ENCODE peak calls at places on chromosomes 7 and 10, in ten cellular contexts. Z is C1 segment of cervical spinal cord; T is mucosa of gallbladder; Q is AG09309; X is stimulated activated naive CD8-positive, alpha-beta T cell treated with anti-CD3 and anti-CD28 coated beads, Interleukin-15, amount 100 ng/mL, for 72 hours; K is psoas muscle; S is stimulated activated CD8-positive, alpha-beta memory T cell treated with anti-CD3 and anti-CD28 coated beads, Interleukin-2, amount 100 ng/mL, for 1 hour; H is PC-3; P is stimulated activated naive B cell treated with anti-CD40 and anti-IgM and Interleukin-4, amounts not matched to agents 10 μg/mL and 1 μg/mL and 100 μg/mL, for 72 hours; J is brain microvascular endothelial cell. W is an unnamed sample.

GRCh38 chr7:47281161-47281560 is 300.8 kb downstream of the TNS3 start:
- DNase-seq in P (no peak), K (no peak), S (no peak), Q (no peak), Z (no peak), X (no peak), J (no peak), T (no peak), H (no peak), W (no peak)

GRCh38 chr10:20839910-20840309 is 57.2 kb downstream of the NEBL start:
- DNase-seq in K (no peak), Z (no peak), T (no peak), Q (no peak), H (no peak), P (no peak), X (no peak), J (no peak), S (no peak), W (no peak)

GRCh38 chr7:28179081-28180030 is 1.2 kb downstream of the JAZF1 start:
- DNase-seq in K (peak; percentile 86), Q (no peak), H (peak; percentile 58), J (no peak), T (peak; percentile 68), P (peak; percentile 45), X (peak; percentile 58), Z (peak; percentile 56), S (peak; percentile 59), W (no peak)

GRCh38 chr7:2843191-2843685 is 870 bp downstream of the GNA12 start:
- DNase-seq in X (no peak), Q (no peak), H (no peak), S (no peak), J (no peak), P (no peak), K (peak; percentile 60), T (no peak), Z (no peak), W (no peak)

GRCh38 chr7:1245596-1245995 is 12.9 kb downstream of the UNCX start:
- DNase-seq in S (no peak), X (no peak), T (no peak), J (no peak), K (peak; percentile 23), Z (no peak), P (no peak), H (no peak), Q (no peak), W (no peak)

GRCh38 chr10:99560277-99561126 is 27.8 kb downstream of the NKX2-3 start:
- DNase-seq in Z (no peak), P (no peak), K (no peak), Q (peak; percentile 13), H (peak; percentile 60), J (peak; percentile 12), T (peak; percentile 44), S (peak; percentile 26), X (no peak), W (peak; percentile 6)

GRCh38 chr7:132666076-132666775 is 90.0 kb upstream of the PLXNA4 start:
- DNase-seq in J (no peak), X (no peak), H (no peak), K (no peak), T (no peak), Q (no peak), P (no peak), Z (no peak), S (no peak), W (no peak)

GRCh38 chr10:100728928-100729876 is 16.2 kb upstream of the PAX2 start:
- DNase-seq in J (no peak), T (no peak), Z (no peak), H (peak; percentile 48), X (no peak), P (no peak), K (no peak), Q (no peak), S (no peak), W (no peak)

GRCh38 chr10:124917939-124918830 is 23.7 kb upstream of the ZRANB1 start:
- DNase-seq in S (no peak), H (peak; percentile 65), Z (no peak), X (no peak), T (no peak), P (no peak), K (no peak), J (no peak), Q (peak; percentile 38), W (no peak)

GRCh38 chr7:134660242-134660785 is 13.7 kb downstream of the BPGM start:
- DNase-seq in S (no peak), X (no peak), P (no peak), T (no peak), Q (no peak), J (peak; percentile 33), K (no peak), H (no peak), Z (peak; percentile 7), W (no peak)

GRCh38 chr10:48224979-48225560 is 49.4 kb downstream of the FRMPD2 start:
- DNase-seq in Q (no peak), Z (no peak), J (peak; percentile 9), X (no peak), K (no peak), H (no peak), T (no peak), P (no peak), S (no peak), W (no peak)

GRCh38 chr10:33094263-33095051 is 136.4 kb upstream of the ITGB1 start:
- DNase-seq in Q (no peak), X (no peak), Z (no peak), T (no peak), K (no peak), J (no peak), H (no peak), S (no peak), P (no peak), W (no peak)

GRCh38 chr10:101052285-101052684 is 9.5 kb upstream of the KAZALD1 start:
- DNase-seq in H (peak; percentile 78), K (peak; percentile 58), J (peak; percentile 68), T (no peak), X (no peak), Q (no peak), P (no peak), S (no peak), Z (peak; percentile 56), W (peak; percentile 96)

GRCh38 chr7:146201945-146202344 is 85.3 kb downstream of the CNTNAP2 start:
- DNase-seq in X (no peak), Q (no peak), H (no peak), Z (no peak), T (no peak), K (no peak), S (no peak), P (no peak), J (no peak), W (no peak)

GRCh38 chr7:129438839-129439640 is 4.8 kb downstream of the STRIP2 start:
- DNase-seq in Z (no peak), K (no peak), J (peak; percentile 69), S (no peak), Q (no peak), X (no peak), T (no peak), P (no peak), H (peak; percentile 83), W (peak; percentile 96)

GRCh38 chr10:31866118-31866670 is 62.4 kb downstream of the ARHGAP12 start:
- DNase-seq in K (no peak), X (no peak), P (no peak), T (no peak), H (peak; percentile 48), S (no peak), Z (no peak), J (no peak), Q (no peak), W (no peak)

GRCh38 chr10:33388805-33389204 is 54.3 kb upstream of the NRP1 start:
- DNase-seq in T (no peak), S (no peak), X (no peak), P (no peak), Q (no peak), H (no peak), K (no peak), Z (no peak), J (no peak), W (no peak)

GRCh38 chr7:9106747-9107146 is 673.3 kb downstream of the NXPH1 start:
- DNase-seq in T (no peak), Q (no peak), P (no peak), J (no peak), X (no peak), S (no peak), H (no peak), Z (no peak), K (no peak), W (no peak)

GRCh38 chr10:3811331-3811870 is 26.4 kb upstream of the KLF6 start:
- DNase-seq in P (peak; percentile 71), H (peak; percentile 50), Q (no peak), T (peak; percentile 57), K (no peak), X (peak; percentile 45), J (peak; percentile 80), Z (no peak), S (no peak), W (no peak)

GRCh38 chr10:128001886-128002285 is 95.0 kb downstream of the PTPRE start:
- DNase-seq in S (no peak), J (no peak), Z (no peak), P (no peak), X (no peak), T (no peak), K (no peak), H (no peak), Q (no peak), W (no peak)